ENCODE peak calls at places on chromosomes 2 and 18, in nine cellular contexts. One of them, this sample, is unnamed.

GRCh38 chr2:19874726-19875125 is 27.1 kb downstream of the TTC32 start:
- DNase-seq in ovary: no peak
- DNase-seq in HL-60: no peak
- DNase-seq in upper lobe of left lung: no peak
- DNase-seq in OCI-LY7: no peak
- DNase-seq in coronary artery: peak
- DNase-seq in astrocyte: no peak
- DNase-seq in neuronal stem cell: no peak
- DNase-seq in psoas muscle: no peak
- DNase-seq in this sample: no peak

GRCh38 chr2:202918860-202919259 is 6.8 kb downstream of the CARF start:
- DNase-seq in ovary: no peak
- DNase-seq in HL-60: no peak
- DNase-seq in upper lobe of left lung: no peak
- DNase-seq in OCI-LY7: no peak
- DNase-seq in coronary artery: no peak
- DNase-seq in astrocyte: no peak
- DNase-seq in neuronal stem cell: no peak
- DNase-seq in psoas muscle: no peak
- DNase-seq in this sample: no peak

GRCh38 chr2:188524519-188525113 is 232.9 kb downstream of the GULP1 start:
- DNase-seq in ovary: peak
- DNase-seq in HL-60: no peak
- DNase-seq in upper lobe of left lung: no peak
- DNase-seq in OCI-LY7: peak
- DNase-seq in coronary artery: no peak
- DNase-seq in astrocyte: peak
- DNase-seq in neuronal stem cell: no peak
- DNase-seq in psoas muscle: no peak
- DNase-seq in this sample: peak

GRCh38 chr2:237943395-237944094 is 23.3 kb upstream of the UBE2F start:
- DNase-seq in ovary: no peak
- DNase-seq in HL-60: no peak
- DNase-seq in upper lobe of left lung: no peak
- DNase-seq in OCI-LY7: no peak
- DNase-seq in coronary artery: no peak
- DNase-seq in astrocyte: no peak
- DNase-seq in neuronal stem cell: no peak
- DNase-seq in psoas muscle: no peak
- DNase-seq in this sample: peak

GRCh38 chr2:181305151-181306123 is 151.7 kb upstream of the ITGA4 start:
- DNase-seq in ovary: no peak
- DNase-seq in HL-60: peak
- DNase-seq in upper lobe of left lung: no peak
- DNase-seq in OCI-LY7: peak
- DNase-seq in coronary artery: no peak
- DNase-seq in astrocyte: peak
- DNase-seq in neuronal stem cell: no peak
- DNase-seq in psoas muscle: no peak
- DNase-seq in this sample: peak

GRCh38 chr2:44674473-44675299 is 266.8 kb upstream of the SIX3 start:
- DNase-seq in ovary: no peak
- DNase-seq in HL-60: no peak
- DNase-seq in upper lobe of left lung: no peak
- DNase-seq in OCI-LY7: peak
- DNase-seq in coronary artery: no peak
- DNase-seq in astrocyte: no peak
- DNase-seq in neuronal stem cell: no peak
- DNase-seq in psoas muscle: no peak
- DNase-seq in this sample: no peak

GRCh38 chr18:48950536-48951447 is at the start of gene SMAD7:
- DNase-seq in ovary: peak
- DNase-seq in HL-60: no peak
- DNase-seq in upper lobe of left lung: no peak
- DNase-seq in OCI-LY7: peak
- DNase-seq in coronary artery: peak
- DNase-seq in astrocyte: no peak
- DNase-seq in neuronal stem cell: no peak
- DNase-seq in psoas muscle: peak
- DNase-seq in this sample: no peak

GRCh38 chr2:107627164-107627563 is 199.5 kb upstream of the RGPD4 start:
- DNase-seq in ovary: no peak
- DNase-seq in HL-60: no peak
- DNase-seq in upper lobe of left lung: no peak
- DNase-seq in OCI-LY7: no peak
- DNase-seq in coronary artery: no peak
- DNase-seq in astrocyte: no peak
- DNase-seq in neuronal stem cell: no peak
- DNase-seq in psoas muscle: no peak
- DNase-seq in this sample: no peak

GRCh38 chr18:32091724-32092421 is at the start of gene RNF138:
- DNase-seq in ovary: peak
- DNase-seq in HL-60: peak
- DNase-seq in upper lobe of left lung: peak
- DNase-seq in OCI-LY7: peak
- DNase-seq in coronary artery: peak
- DNase-seq in astrocyte: peak
- DNase-seq in neuronal stem cell: peak
- DNase-seq in psoas muscle: peak
- DNase-seq in this sample: peak

GRCh38 chr2:99256677-99257076 is 1.2 kb upstream of the LYG2 start:
- DNase-seq in ovary: no peak
- DNase-seq in HL-60: no peak
- DNase-seq in upper lobe of left lung: no peak
- DNase-seq in OCI-LY7: no peak
- DNase-seq in coronary artery: no peak
- DNase-seq in astrocyte: no peak
- DNase-seq in neuronal stem cell: no peak
- DNase-seq in psoas muscle: no peak
- DNase-seq in this sample: no peak

GRCh38 chr2:118058979-118059378 is 29.3 kb upstream of the INSIG2 start:
- DNase-seq in ovary: no peak
- DNase-seq in HL-60: no peak
- DNase-seq in upper lobe of left lung: no peak
- DNase-seq in OCI-LY7: no peak
- DNase-seq in coronary artery: no peak
- DNase-seq in astrocyte: peak
- DNase-seq in neuronal stem cell: no peak
- DNase-seq in psoas muscle: no peak
- DNase-seq in this sample: no peak

GRCh38 chr2:170816499-170817246 is at the start of gene GAD1:
- DNase-seq in ovary: peak
- DNase-seq in HL-60: peak
- DNase-seq in upper lobe of left lung: peak
- DNase-seq in OCI-LY7: no peak
- DNase-seq in coronary artery: no peak
- DNase-seq in astrocyte: peak
- DNase-seq in neuronal stem cell: peak
- DNase-seq in psoas muscle: peak
- DNase-seq in this sample: peak

GRCh38 chr2:163471947-163472346 is 263.9 kb downstream of the FIGN start:
- DNase-seq in ovary: no peak
- DNase-seq in HL-60: no peak
- DNase-seq in upper lobe of left lung: no peak
- DNase-seq in OCI-LY7: no peak
- DNase-seq in coronary artery: no peak
- DNase-seq in astrocyte: peak
- DNase-seq in neuronal stem cell: no peak
- DNase-seq in psoas muscle: no peak
- DNase-seq in this sample: no peak

GRCh38 chr2:69275490-69275889 is 111.5 kb downstream of the GFPT1 start:
- DNase-seq in ovary: no peak
- DNase-seq in HL-60: no peak
- DNase-seq in upper lobe of left lung: no peak
- DNase-seq in OCI-LY7: no peak
- DNase-seq in coronary artery: no peak
- DNase-seq in astrocyte: no peak
- DNase-seq in neuronal stem cell: no peak
- DNase-seq in psoas muscle: no peak
- DNase-seq in this sample: no peak

GRCh38 chr2:170588729-170589128 is 126.4 kb upstream of the SP5 start:
- DNase-seq in ovary: no peak
- DNase-seq in HL-60: no peak
- DNase-seq in upper lobe of left lung: no peak
- DNase-seq in OCI-LY7: no peak
- DNase-seq in coronary artery: no peak
- DNase-seq in astrocyte: no peak
- DNase-seq in neuronal stem cell: no peak
- DNase-seq in psoas muscle: no peak
- DNase-seq in this sample: no peak

GRCh38 chr18:11669271-11669947 is 19.7 kb upstream of the GNAL start:
- DNase-seq in ovary: no peak
- DNase-seq in HL-60: no peak
- DNase-seq in upper lobe of left lung: no peak
- DNase-seq in OCI-LY7: no peak
- DNase-seq in coronary artery: no peak
- DNase-seq in astrocyte: no peak
- DNase-seq in neuronal stem cell: no peak
- DNase-seq in psoas muscle: no peak
- DNase-seq in this sample: no peak

GRCh38 chr2:88069117-88069516 is 1.5 kb downstream of the SMYD1 start:
- DNase-seq in ovary: no peak
- DNase-seq in HL-60: no peak
- DNase-seq in upper lobe of left lung: no peak
- DNase-seq in OCI-LY7: no peak
- DNase-seq in coronary artery: no peak
- DNase-seq in astrocyte: no peak
- DNase-seq in neuronal stem cell: no peak
- DNase-seq in psoas muscle: no peak
- DNase-seq in this sample: no peak
- H3K27ac ChIP-seq in ovary: no peak
- H3K27ac ChIP-seq in HL-60: no peak
- H3K27ac ChIP-seq in upper lobe of left lung: no peak
- H3K27ac ChIP-seq in OCI-LY7: no peak
- H3K27ac ChIP-seq in coronary artery: no peak
- H3K27ac ChIP-seq in astrocyte: no peak
- H3K27ac ChIP-seq in neuronal stem cell: no peak
- H3K27ac ChIP-seq in psoas muscle: peak
- H3K27ac ChIP-seq in this sample: no peak

GRCh38 chr2:31534636-31535035 is 46.1 kb downstream of the SRD5A2 start:
- DNase-seq in ovary: no peak
- DNase-seq in HL-60: no peak
- DNase-seq in upper lobe of left lung: no peak
- DNase-seq in OCI-LY7: no peak
- DNase-seq in coronary artery: no peak
- DNase-seq in astrocyte: no peak
- DNase-seq in neuronal stem cell: no peak
- DNase-seq in psoas muscle: no peak
- DNase-seq in this sample: no peak
- H3K27ac ChIP-seq in ovary: no peak
- H3K27ac ChIP-seq in HL-60: no peak
- H3K27ac ChIP-seq in upper lobe of left lung: no peak
- H3K27ac ChIP-seq in OCI-LY7: no peak
- H3K27ac ChIP-seq in coronary artery: no peak
- H3K27ac ChIP-seq in astrocyte: no peak
- H3K27ac ChIP-seq in neuronal stem cell: no peak
- H3K27ac ChIP-seq in psoas muscle: no peak
- H3K27ac ChIP-seq in this sample: no peak

GRCh38 chr18:55503167-55503820 is 84.7 kb downstream of the TCF4 start:
- DNase-seq in ovary: no peak
- DNase-seq in HL-60: no peak
- DNase-seq in upper lobe of left lung: no peak
- DNase-seq in OCI-LY7: no peak
- DNase-seq in coronary artery: no peak
- DNase-seq in astrocyte: peak
- DNase-seq in neuronal stem cell: no peak
- DNase-seq in psoas muscle: no peak
- DNase-seq in this sample: no peak
- H3K27ac ChIP-seq in ovary: no peak
- H3K27ac ChIP-seq in HL-60: no peak
- H3K27ac ChIP-seq in upper lobe of left lung: no peak
- H3K27ac ChIP-seq in OCI-LY7: no peak
- H3K27ac ChIP-seq in coronary artery: no peak
- H3K27ac ChIP-seq in astrocyte: peak
- H3K27ac ChIP-seq in neuronal stem cell: no peak
- H3K27ac ChIP-seq in psoas muscle: no peak
- H3K27ac ChIP-seq in this sample: no peak

GRCh38 chr2:101038455-101039255 is 36.6 kb downstream of the RPL31 start:
- DNase-seq in ovary: no peak
- DNase-seq in HL-60: peak
- DNase-seq in upper lobe of left lung: no peak
- DNase-seq in OCI-LY7: peak
- DNase-seq in coronary artery: no peak
- DNase-seq in astrocyte: no peak
- DNase-seq in neuronal stem cell: no peak
- DNase-seq in psoas muscle: no peak
- DNase-seq in this sample: no peak

GRCh38 chr2:101040072-101040471 is 38.0 kb downstream of the RPL31 start:
- DNase-seq in ovary: no peak
- DNase-seq in HL-60: no peak
- DNase-seq in upper lobe of left lung: no peak
- DNase-seq in OCI-LY7: no peak
- DNase-seq in coronary artery: no peak
- DNase-seq in astrocyte: no peak
- DNase-seq in neuronal stem cell: no peak
- DNase-seq in psoas muscle: no peak
- DNase-seq in this sample: no peak

GRCh38 chr2:101037161-101037755 is 35.2 kb downstream of the RPL31 start:
- DNase-seq in ovary: no peak
- DNase-seq in HL-60: no peak
- DNase-seq in upper lobe of left lung: no peak
- DNase-seq in OCI-LY7: no peak
- DNase-seq in coronary artery: no peak
- DNase-seq in astrocyte: no peak
- DNase-seq in neuronal stem cell: no peak
- DNase-seq in psoas muscle: no peak
- DNase-seq in this sample: no peak

GRCh38 chr2:101041413-101041812 is 39.3 kb downstream of the RPL31 start:
- DNase-seq in ovary: no peak
- DNase-seq in HL-60: peak
- DNase-seq in upper lobe of left lung: no peak
- DNase-seq in OCI-LY7: no peak
- DNase-seq in coronary artery: no peak
- DNase-seq in astrocyte: no peak
- DNase-seq in neuronal stem cell: no peak
- DNase-seq in psoas muscle: no peak
- DNase-seq in this sample: no peak

GRCh38 chr2:101040761-101041160 is 38.7 kb downstream of the RPL31 start:
- DNase-seq in ovary: no peak
- DNase-seq in HL-60: peak
- DNase-seq in upper lobe of left lung: no peak
- DNase-seq in OCI-LY7: no peak
- DNase-seq in coronary artery: no peak
- DNase-seq in astrocyte: no peak
- DNase-seq in neuronal stem cell: no peak
- DNase-seq in psoas muscle: no peak
- DNase-seq in this sample: no peak
- H3K27ac ChIP-seq in ovary: no peak
- H3K27ac ChIP-seq in HL-60: no peak
- H3K27ac ChIP-seq in upper lobe of left lung: no peak
- H3K27ac ChIP-seq in OCI-LY7: no peak
- H3K27ac ChIP-seq in coronary artery: no peak
- H3K27ac ChIP-seq in astrocyte: no peak
- H3K27ac ChIP-seq in neuronal stem cell: no peak
- H3K27ac ChIP-seq in psoas muscle: no peak
- H3K27ac ChIP-seq in this sample: no peak

DNA sequence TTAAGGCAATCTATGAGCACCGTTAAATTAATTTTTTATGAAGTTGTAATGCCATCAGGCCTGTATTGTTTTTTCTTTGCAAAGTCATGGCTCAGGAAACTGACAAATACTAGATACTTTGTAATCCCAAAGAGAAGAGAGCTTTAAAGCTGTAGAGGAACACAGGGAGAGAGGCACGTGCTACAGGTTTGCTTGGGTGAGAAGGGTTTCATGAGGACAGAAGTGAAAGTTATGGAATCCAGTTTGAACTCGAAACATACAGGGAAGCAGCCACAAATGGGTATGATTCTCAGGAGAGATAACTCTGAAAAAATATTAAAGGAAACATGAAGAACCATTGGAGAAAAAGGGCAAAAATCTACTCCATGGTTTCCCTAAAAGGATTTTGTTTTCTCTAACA is 49.8 kb downstream of the CYB5A start:
- DNase-seq in ovary: no peak
- DNase-seq in HL-60: no peak
- DNase-seq in upper lobe of left lung: no peak
- DNase-seq in OCI-LY7: no peak
- DNase-seq in coronary artery: no peak
- DNase-seq in astrocyte: no peak
- DNase-seq in neuronal stem cell: no peak
- DNase-seq in psoas muscle: no peak
- DNase-seq in this sample: no peak
- H3K27ac ChIP-seq in ovary: no peak
- H3K27ac ChIP-seq in HL-60: no peak
- H3K27ac ChIP-seq in upper lobe of left lung: peak
- H3K27ac ChIP-seq in OCI-LY7: no peak
- H3K27ac ChIP-seq in coronary artery: no peak
- H3K27ac ChIP-seq in astrocyte: no peak
- H3K27ac ChIP-seq in neuronal stem cell: no peak
- H3K27ac ChIP-seq in psoas muscle: no peak
- H3K27ac ChIP-seq in this sample: peak